ENCODE peak calls at places on chromosomes 4 and X, in four cellular contexts. One of them, this sample, is unnamed.

GRCh38 chrX:121161501-121161933 is 114.1 kb downstream of the GLUD2 start:
- DNase-seq in CD4-positive, alpha-beta T cell: no peak
- DNase-seq in lung microvascular endothelial cell: no peak
- DNase-seq in stimulated activated CD8-positive, alpha-beta memory T cell treated with anti-CD3 and anti-CD28 coated beads, Interleukin-4, amount 100 ng/mL, for 24 hours: no peak
- DNase-seq in this sample: no peak

GRCh38 chr4:85677286-85677685 is 202.3 kb downstream of the ARHGAP24 start:
- DNase-seq in CD4-positive, alpha-beta T cell: no peak
- DNase-seq in stimulated activated CD8-positive, alpha-beta memory T cell treated with anti-CD3 and anti-CD28 coated beads, Interleukin-4, amount 100 ng/mL, for 24 hours: no peak
- DNase-seq in lung microvascular endothelial cell: peak; percentile 33
- DNase-seq in this sample: no peak

GRCh38 chr4:165458451-165458850 is 79.6 kb downstream of the CPE start:
- DNase-seq in lung microvascular endothelial cell: no peak
- DNase-seq in CD4-positive, alpha-beta T cell: no peak
- DNase-seq in stimulated activated CD8-positive, alpha-beta memory T cell treated with anti-CD3 and anti-CD28 coated beads, Interleukin-4, amount 100 ng/mL, for 24 hours: no peak
- DNase-seq in this sample: no peak

GRCh38 chrX:70476934-70477733 is 32.5 kb downstream of the DLG3 start:
- DNase-seq in stimulated activated CD8-positive, alpha-beta memory T cell treated with anti-CD3 and anti-CD28 coated beads, Interleukin-4, amount 100 ng/mL, for 24 hours: no peak
- DNase-seq in CD4-positive, alpha-beta T cell: no peak
- DNase-seq in lung microvascular endothelial cell: peak; percentile 32
- DNase-seq in this sample: peak; percentile 73

GRCh38 chr4:3791910-3792542 is 25.8 kb downstream of the ADRA2C start:
- DNase-seq in CD4-positive, alpha-beta T cell: no peak
- DNase-seq in lung microvascular endothelial cell: peak; percentile 63
- DNase-seq in stimulated activated CD8-positive, alpha-beta memory T cell treated with anti-CD3 and anti-CD28 coated beads, Interleukin-4, amount 100 ng/mL, for 24 hours: no peak
- DNase-seq in this sample: no peak

GRCh38 chr4:87410157-87410556 is 12.2 kb upstream of the NUDT9 start:
- DNase-seq in stimulated activated CD8-positive, alpha-beta memory T cell treated with anti-CD3 and anti-CD28 coated beads, Interleukin-4, amount 100 ng/mL, for 24 hours: no peak
- DNase-seq in lung microvascular endothelial cell: no peak
- DNase-seq in CD4-positive, alpha-beta T cell: no peak
- DNase-seq in this sample: no peak

GRCh38 chrX:11704725-11705495 is 39.2 kb upstream of the ARHGAP6 start:
- DNase-seq in lung microvascular endothelial cell: no peak
- DNase-seq in stimulated activated CD8-positive, alpha-beta memory T cell treated with anti-CD3 and anti-CD28 coated beads, Interleukin-4, amount 100 ng/mL, for 24 hours: no peak
- DNase-seq in CD4-positive, alpha-beta T cell: no peak
- DNase-seq in this sample: no peak

GRCh38 chr4:24488399-24489164 is 95.8 kb downstream of the DHX15 start:
- DNase-seq in stimulated activated CD8-positive, alpha-beta memory T cell treated with anti-CD3 and anti-CD28 coated beads, Interleukin-4, amount 100 ng/mL, for 24 hours: peak; percentile 42
- DNase-seq in CD4-positive, alpha-beta T cell: peak; percentile 25
- DNase-seq in lung microvascular endothelial cell: peak; percentile 81
- DNase-seq in this sample: peak; percentile 75

GRCh38 chr4:37389967-37390580 is 145.5 kb downstream of the NWD2 start:
- DNase-seq in lung microvascular endothelial cell: peak; percentile 59
- DNase-seq in CD4-positive, alpha-beta T cell: no peak
- DNase-seq in stimulated activated CD8-positive, alpha-beta memory T cell treated with anti-CD3 and anti-CD28 coated beads, Interleukin-4, amount 100 ng/mL, for 24 hours: no peak
- DNase-seq in this sample: no peak

GRCh38 chrX:103254171-103254824 is 657 bp downstream of the TCEAL8 start:
- DNase-seq in lung microvascular endothelial cell: peak; percentile 21
- DNase-seq in CD4-positive, alpha-beta T cell: no peak
- DNase-seq in stimulated activated CD8-positive, alpha-beta memory T cell treated with anti-CD3 and anti-CD28 coated beads, Interleukin-4, amount 100 ng/mL, for 24 hours: peak; percentile 17
- DNase-seq in this sample: peak; percentile 24

GRCh38 chr4:30840571-30840970 is 120.4 kb downstream of the PCDH7 start:
- DNase-seq in stimulated activated CD8-positive, alpha-beta memory T cell treated with anti-CD3 and anti-CD28 coated beads, Interleukin-4, amount 100 ng/mL, for 24 hours: no peak
- DNase-seq in CD4-positive, alpha-beta T cell: no peak
- DNase-seq in lung microvascular endothelial cell: no peak
- DNase-seq in this sample: no peak

GRCh38 chrX:78476701-78477100 is 149.3 kb upstream of the CYSLTR1 start:
- DNase-seq in stimulated activated CD8-positive, alpha-beta memory T cell treated with anti-CD3 and anti-CD28 coated beads, Interleukin-4, amount 100 ng/mL, for 24 hours: no peak
- DNase-seq in CD4-positive, alpha-beta T cell: no peak
- DNase-seq in lung microvascular endothelial cell: no peak
- DNase-seq in this sample: no peak

GRCh38 chrX:15358533-15358932 is 23.2 kb upstream of the PIGA start:
- DNase-seq in lung microvascular endothelial cell: no peak
- DNase-seq in stimulated activated CD8-positive, alpha-beta memory T cell treated with anti-CD3 and anti-CD28 coated beads, Interleukin-4, amount 100 ng/mL, for 24 hours: no peak
- DNase-seq in CD4-positive, alpha-beta T cell: no peak
- DNase-seq in this sample: no peak

This sample was measured in tibial artery.